ENCODE peak calls at places on chromosomes 4 and X, in eight cellular contexts. K is fibroblast of mammary gland; Q is mucosa of descending colon; U is AG04449; W is activated CD4-positive, alpha-beta memory T cell treated with anti-CD3 and anti-CD28 coated beads for 36 hours; N is nephron progenitor cell; G is CD4-positive, alpha-beta T cell; D is stimulated activated CD4-positive, alpha-beta T cell treated with anti-CD3 and anti-CD28 coated beads, Interleukin-1b, Interleukin-23, amount 100 ng/mL, for 24 hours. Y is an unnamed sample.

GRCh38 chr4:14168919-14169318 is 541.4 kb upstream of the BOD1L1 start:
- DNase-seq in K (peak), W (no peak), N (no peak), U (peak), G (no peak), D (no peak), Q (peak), Y (peak)

GRCh38 chr4:41362647-41363383 is 106.1 kb downstream of the UCHL1 start:
- DNase-seq in W (no peak), N (peak), Q (no peak), D (no peak), U (no peak), G (no peak), K (no peak), Y (no peak)

GRCh38 chr4:100290585-100290984 is 100.3 kb upstream of the DDIT4L start:
- DNase-seq in N (no peak), Q (no peak), D (no peak), G (no peak), K (no peak), W (no peak), U (no peak), Y (no peak)

GRCh38 chr4:2484993-2485392 is 16.1 kb downstream of the RNF4 start:
- DNase-seq in Q (peak), W (peak), N (no peak), D (peak), G (peak), K (peak), U (no peak), Y (peak)

GRCh38 chrX:38519651-38520050 is 41.7 kb upstream of the TSPAN7 start:
- DNase-seq in U (no peak), N (no peak), G (no peak), D (no peak), W (no peak), Q (no peak), K (no peak), Y (peak)

GRCh38 chr4:144174401-144175067 is 34.0 kb upstream of the GYPA start:
- DNase-seq in N (no peak), W (peak), Q (peak), D (no peak), U (peak), G (no peak), K (peak), Y (peak)

GRCh38 chrX:73818200-73819116 is 255.5 kb downstream of the CHIC1 start:
- DNase-seq in U (no peak), K (no peak), D (no peak), Q (no peak), G (no peak), N (no peak), W (no peak), Y (no peak)

GRCh38 chrX:9770319-9770718 is 4.7 kb upstream of the GPR143 start:
- DNase-seq in U (no peak), N (no peak), W (no peak), Q (no peak), D (no peak), G (no peak), K (peak), Y (peak)

GRCh38 chr4:19983072-19983471 is 268.6 kb upstream of the SLIT2 start:
- DNase-seq in Q (no peak), U (peak), W (no peak), D (no peak), K (peak), G (no peak), N (no peak), Y (no peak)

Y was measured in MV-4-11.